ENCODE peak calls at places on chromosomes 6 and 20, in nine cellular contexts. M is prostate gland, Y is lower lobe of right lung, V is aorta, U is cardiac muscle cell, T is esophagus muscularis mucosa, H is vagina, W is H1, X is heart left ventricle. E is an unnamed sample. For H3K4me1 and H3K9me3, the result is how much of the 10 kb centered on the place peaks cover.

GRCh38 chr6:160421854-160422253 is 73.7 kb downstream of the SLC22A3 start:
- DNase-seq in M (no peak), Y (no peak), V (peak), U (no peak), T (peak), H (no peak), W (no peak), X (peak), E (peak)

GRCh38 chr6:113995632-113996031 is 24.7 kb upstream of the HDAC2 start:
- DNase-seq in M (no peak), Y (peak), V (peak), U (peak), T (no peak), H (no peak), W (peak), X (peak), E (peak)

GRCh38 chr6:166415833-166416347 is 33.1 kb upstream of the MPC1 start:
- DNase-seq in M (no peak), Y (no peak), V (no peak), U (no peak), T (no peak), H (no peak), W (no peak), X (no peak), E (no peak)

GRCh38 chr6:17015551-17016381 is 86.1 kb upstream of the STMND1 start:
- DNase-seq in M (no peak), Y (peak), V (peak), U (no peak), T (peak), H (no peak), W (no peak), X (peak), E (no peak)

GRCh38 chr20:62237772-62238568 is at the start of gene OSBPL2:
- DNase-seq in M (peak), Y (peak), V (peak), U (peak), T (peak), H (peak), W (peak), X (peak), E (peak)

GRCh38 chr6:49906511-49906910 is 40.2 kb upstream of the CRISP1 start:
- DNase-seq in M (peak), Y (no peak), V (no peak), U (no peak), T (no peak), H (no peak), W (no peak), X (no peak), E (peak)

GRCh38 chr20:50111829-50112495 is 988 bp downstream of the UBE2V1 start:
- DNase-seq in M (no peak), Y (no peak), V (no peak), U (no peak), T (no peak), H (no peak), W (no peak), X (no peak), E (peak)

GRCh38 chr6:10528170-10528981 is 7.2 kb downstream of the GCNT2 start:
- DNase-seq in M (peak), Y (no peak), V (no peak), U (no peak), T (no peak), H (no peak), W (no peak), X (no peak), E (no peak)

GRCh38 chr6:46013639-46014038 is 2.0 kb downstream of the CLIC5 start:
- DNase-seq in M (no peak), Y (no peak), V (no peak), U (no peak), T (no peak), H (no peak), W (no peak), X (no peak), E (no peak)

GRCh38 chr6:57252975-57253374 is 30.9 kb upstream of the RAB23 start:
- DNase-seq in M (no peak), Y (no peak), V (no peak), U (no peak), T (no peak), H (no peak), W (no peak), X (no peak), E (peak)

GRCh38 chr20:54431545-54431944 is 43.8 kb upstream of the DOK5 start:
- DNase-seq in M (no peak), Y (no peak), V (no peak), U (no peak), T (no peak), H (no peak), W (no peak), X (no peak), E (peak)

GRCh38 chr6:156735751-156736150 is 41.4 kb upstream of the ARID1B start:
- DNase-seq in M (no peak), Y (no peak), V (no peak), U (no peak), T (no peak), H (no peak), W (no peak), X (no peak), E (peak)

GRCh38 chr6:163355471-163355991 is 59.0 kb upstream of the QKI start:
- DNase-seq in M (no peak), Y (peak), V (peak), U (no peak), T (no peak), H (no peak), W (no peak), X (peak), E (peak)
- H3K4me1 ChIP-seq in M (under half), Y (under half), V (under half), U (under half), T (under half), H (under half), W (under half), X (under half), E (under half)

DNA sequence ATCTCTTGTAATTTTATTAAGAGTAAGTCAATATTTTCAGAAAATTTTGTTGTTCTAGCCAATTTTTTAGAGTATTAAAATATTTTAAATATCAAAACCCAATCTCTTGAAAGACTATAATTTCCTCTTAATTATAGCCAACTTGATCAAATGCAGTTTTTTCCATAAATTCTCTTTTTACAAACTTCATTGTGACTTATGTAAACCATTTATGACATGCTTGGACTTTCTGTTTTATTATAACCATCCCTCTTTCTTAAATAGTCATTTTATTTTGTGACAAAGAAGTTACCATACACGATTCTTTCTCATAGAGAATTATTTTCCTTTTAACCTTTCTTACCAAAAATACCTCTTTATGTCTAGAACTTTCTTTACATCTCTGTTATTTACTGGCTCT is 1075.5 kb downstream of the KHDRBS2 start:
- DNase-seq in M (no peak), Y (no peak), V (no peak), U (no peak), T (no peak), H (no peak), W (no peak), X (no peak), E (no peak)
- H3K9me3 ChIP-seq in M (under half), Y (under half), V (under half), U (under half), T (under half), H (under half), W (under half), X (under half), E (under half)

GRCh38 chr6:155177369-155177961 is 86.3 kb upstream of the CLDN20 start:
- DNase-seq in M (peak), Y (no peak), V (no peak), U (peak), T (no peak), H (no peak), W (no peak), X (no peak), E (peak)
- H3K4me3 ChIP-seq in M (no peak), Y (no peak), V (no peak), U (no peak), T (no peak), H (no peak), W (no peak), X (no peak), E (no peak)

GRCh38 chr20:20690676-20691476 is 21.6 kb downstream of the RALGAPA2 start:
- DNase-seq in M (no peak), Y (no peak), V (no peak), U (no peak), T (no peak), H (no peak), W (no peak), X (no peak), E (no peak)
- H3K4me1 ChIP-seq in M (under half), Y (under half), V (under half), U (under half), T (under half), H (under half), W (under half), X (under half), E (under half)

GRCh38 chr20:24033151-24033550 is 44.6 kb upstream of the GGTLC1 start:
- DNase-seq in M (no peak), Y (no peak), V (no peak), U (no peak), T (no peak), H (no peak), W (no peak), X (no peak), E (no peak)

GRCh38 chr20:24034820-24035219 is 46.2 kb upstream of the GGTLC1 start:
- DNase-seq in M (peak), Y (no peak), V (no peak), U (no peak), T (no peak), H (no peak), W (no peak), X (no peak), E (no peak)

GRCh38 chr20:24033560-24033959 is 45.0 kb upstream of the GGTLC1 start:
- DNase-seq in M (no peak), Y (no peak), V (no peak), U (no peak), T (no peak), H (no peak), W (no peak), X (no peak), E (no peak)

GRCh38 chr20:24027229-24027628 is 38.6 kb upstream of the GGTLC1 start:
- DNase-seq in M (peak), Y (peak), V (peak), U (no peak), T (peak), H (no peak), W (no peak), X (peak), E (peak)

DNA sequence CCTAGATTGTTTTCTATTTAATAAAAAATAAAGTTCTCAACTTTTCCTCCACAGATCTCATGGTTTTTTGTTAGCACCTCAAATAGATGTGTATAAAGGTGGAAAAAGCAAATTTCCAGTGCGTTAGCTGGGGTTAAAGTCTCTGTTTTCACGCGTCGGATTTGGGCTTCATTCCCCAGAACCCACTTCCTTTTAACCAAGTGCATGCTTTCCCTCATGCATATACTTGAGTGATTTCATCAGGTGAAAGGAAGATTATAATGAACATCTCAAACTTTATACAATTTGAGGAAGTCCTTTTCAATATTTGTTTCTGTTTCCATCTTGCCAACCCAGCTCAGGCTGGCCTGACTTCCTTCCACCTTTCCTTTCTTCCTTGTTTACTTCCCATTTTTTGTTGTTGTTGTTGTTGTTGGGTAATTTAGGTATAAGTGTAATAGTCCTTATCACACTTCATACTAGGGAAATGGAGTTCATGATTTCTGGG is 43.9 kb upstream of the GGTLC1 start:
- DNase-seq in M (no peak), Y (no peak), V (no peak), U (no peak), T (no peak), H (no peak), W (no peak), X (no peak), E (no peak)
- H3K9me3 ChIP-seq in M (under half), Y (under half), V (under half), U (under half), T (under half), H (under half), W (under half), X (under half), E (under half)

GRCh38 chr6:73699656-73700055 is 3.7 kb downstream of the CD109 start:
- DNase-seq in M (no peak), Y (no peak), V (no peak), U (no peak), T (no peak), H (no peak), W (no peak), X (no peak), E (no peak)

GRCh38 chr6:73695619-73696421 is at the start of gene CD109:
- DNase-seq in M (peak), Y (peak), V (peak), U (peak), T (no peak), H (no peak), W (peak), X (peak), E (peak)

GRCh38 chr6:73691512-73691911 is 4.5 kb upstream of the CD109 start:
- DNase-seq in M (no peak), Y (no peak), V (no peak), U (no peak), T (no peak), H (no peak), W (no peak), X (no peak), E (peak)

GRCh38 chr6:73696990-73697651 is 1.1 kb downstream of the CD109 start:
- DNase-seq in M (no peak), Y (no peak), V (no peak), U (no peak), T (no peak), H (no peak), W (no peak), X (no peak), E (peak)

DNA sequence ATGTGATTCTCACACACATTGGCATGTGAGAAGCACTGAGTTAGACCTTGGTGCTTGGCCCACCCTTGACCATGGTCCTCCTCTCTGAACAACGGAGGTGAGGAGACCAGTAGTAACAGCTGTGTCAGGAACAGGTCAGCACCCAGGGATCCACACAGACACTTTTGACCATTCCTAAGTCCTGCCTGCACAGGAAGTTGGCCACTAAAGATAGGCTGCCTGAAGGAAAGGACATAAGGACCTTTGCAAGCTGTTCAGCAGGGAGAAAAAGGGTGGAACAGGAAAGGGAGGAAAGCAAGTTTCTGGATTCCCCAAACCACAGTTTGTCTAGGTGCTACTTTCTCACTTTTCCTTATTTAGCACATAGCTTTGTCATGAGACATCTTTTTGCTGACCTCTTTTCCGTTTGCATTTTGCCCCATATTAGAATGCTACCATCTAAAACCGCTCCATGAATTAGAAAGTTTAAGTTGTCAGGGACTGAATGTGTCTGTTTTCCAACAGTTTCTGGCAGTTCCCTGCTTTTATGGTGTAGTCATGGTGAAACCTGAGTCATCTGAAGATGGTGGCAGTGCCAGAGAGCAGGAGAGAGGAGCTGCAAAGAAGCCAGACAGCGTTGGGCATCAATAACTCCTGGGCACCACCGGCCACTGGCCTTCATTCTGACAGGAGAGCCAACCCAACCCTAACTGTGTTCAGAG is 1.1 kb upstream of the CD109 start:
- DNase-seq in M (no peak), Y (no peak), V (no peak), U (no peak), T (no peak), H (no peak), W (no peak), X (no peak), E (peak)
- H3K4me3 ChIP-seq in M (no peak), Y (peak), V (peak), U (no peak), T (peak), H (peak), W (no peak), X (no peak), E (peak)

E was measured in GM23248.